ENCODE peak calls at places on chromosome 2, in eight cellular contexts. L, S, D, R, X, P, C and U are unnamed samples.

GRCh38 chr2:164711246-164712138 is 90.2 kb upstream of the GRB14 start:
- DNase-seq in X (no peak), D (no peak), P (no peak), C (no peak), L (no peak), R (no peak), S (no peak), U (no peak)

GRCh38 chr2:201191132-201191875 is 8.4 kb downstream of the CASP10 start:
- DNase-seq in S (no peak), D (no peak), P (no peak), R (no peak), X (peak), L (no peak), C (no peak), U (no peak)

GRCh38 chr2:17441055-17441771 is 77.0 kb downstream of the RAD51AP2 start:
- DNase-seq in L (no peak), C (no peak), P (no peak), S (no peak), D (no peak), X (no peak), R (no peak), U (no peak)

GRCh38 chr2:72952110-72952823 is 34.9 kb downstream of the EMX1 start:
- DNase-seq in S (no peak), D (no peak), C (no peak), L (no peak), X (no peak), P (peak), R (no peak), U (no peak)

GRCh38 chr2:136407113-136407951 is 289.4 kb upstream of the CXCR4 start:
- DNase-seq in X (no peak), C (no peak), D (no peak), R (no peak), S (no peak), P (no peak), L (no peak), U (no peak)

GRCh38 chr2:240846881-240847601 is 21.6 kb upstream of the AGXT start:
- DNase-seq in R (no peak), S (no peak), X (no peak), L (no peak), D (no peak), P (no peak), C (no peak), U (no peak)

GRCh38 chr2:235917506-235917905 is 250.7 kb downstream of the GBX2 start:
- DNase-seq in P (no peak), L (no peak), X (no peak), D (no peak), C (no peak), S (no peak), R (no peak), U (no peak)

GRCh38 chr2:85234879-85235278 is 92.9 kb downstream of the TGOLN2 start:
- DNase-seq in D (no peak), R (no peak), X (no peak), P (no peak), C (no peak), S (no peak), L (no peak), U (no peak)

GRCh38 chr2:120433816-120434290 is 87.9 kb downstream of the INHBB start:
- DNase-seq in D (no peak), S (no peak), C (no peak), X (no peak), P (no peak), L (no peak), R (no peak), U (no peak)

GRCh38 chr2:132731431-132731830 is 61.4 kb upstream of the LYPD1 start:
- DNase-seq in R (no peak), L (no peak), P (no peak), C (no peak), X (no peak), D (no peak), S (no peak), U (no peak)

GRCh38 chr2:196808281-196808680 is 874 bp downstream of the C2orf66 start:
- DNase-seq in P (no peak), L (no peak), S (no peak), D (no peak), R (no peak), C (no peak), X (peak), U (no peak)

GRCh38 chr2:43406643-43407042 is 180.2 kb upstream of the ZFP36L2 start:
- DNase-seq in C (no peak), S (no peak), D (no peak), L (no peak), P (no peak), X (no peak), R (no peak), U (no peak)

GRCh38 chr2:172288603-172289002 is 138.8 kb upstream of the ITGA6 start:
- DNase-seq in P (no peak), X (no peak), L (no peak), S (peak), R (no peak), C (no peak), D (no peak), U (no peak)

GRCh38 chr2:200625958-200626363 is 40.1 kb downstream of the AOX1 start:
- DNase-seq in P (peak), R (no peak), S (no peak), X (no peak), D (no peak), L (no peak), C (no peak), U (no peak)

GRCh38 chr2:9753665-9754531 is 89.4 kb upstream of the TAF1B start:
- DNase-seq in C (peak), P (peak), R (peak), L (peak), S (no peak), X (no peak), D (peak), U (no peak)

GRCh38 chr2:101704816-101705565 is 7.5 kb downstream of the MAP4K4 start:
- DNase-seq in C (no peak), L (no peak), D (no peak), R (no peak), S (no peak), P (no peak), X (no peak), U (no peak)

GRCh38 chr2:209473930-209474419 is 50.1 kb downstream of the MAP2 start:
- DNase-seq in D (no peak), S (no peak), C (no peak), R (no peak), P (no peak), X (peak), L (no peak), U (no peak)

GRCh38 chr2:199603748-199604291 is 146.1 kb upstream of the SATB2 start:
- DNase-seq in L (no peak), P (no peak), R (no peak), X (no peak), D (no peak), C (no peak), S (no peak), U (no peak)

GRCh38 chr2:224363281-224363680 is 38.6 kb downstream of the FAM124B start:
- DNase-seq in D (no peak), S (no peak), X (no peak), C (no peak), L (no peak), P (no peak), R (peak), U (no peak)

GRCh38 chr2:45541450-45541849 is 69.6 kb downstream of the SRBD1 start:
- DNase-seq in R (no peak), L (no peak), D (no peak), P (no peak), C (no peak), X (peak), S (no peak), U (no peak)

GRCh38 chr2:96815326-96816126 is 542 bp upstream of the CNNM3 start:
- DNase-seq in S (peak), L (peak), X (no peak), C (no peak), R (peak), D (no peak), P (no peak), U (peak)

GRCh38 chr2:139175510-139175909 is 395.3 kb upstream of the NXPH2 start:
- DNase-seq in R (no peak), C (no peak), X (no peak), D (no peak), L (no peak), S (no peak), P (no peak), U (no peak)

GRCh38 chr2:18701981-18702380 is 112.6 kb upstream of the NT5C1B start:
- DNase-seq in R (no peak), X (no peak), L (no peak), D (no peak), S (no peak), P (no peak), C (no peak), U (no peak)

GRCh38 chr2:222304737-222305509 is 6.1 kb upstream of the PAX3 start:
- DNase-seq in D (no peak), P (no peak), R (no peak), C (no peak), S (no peak), L (no peak), X (peak), U (no peak)

GRCh38 chr2:96142217-96143113 is 2.8 kb downstream of the DUSP2 start:
- DNase-seq in X (peak), R (peak), S (no peak), C (no peak), L (no peak), D (no peak), P (peak), U (no peak)

GRCh38 chr2:121647396-121647795 is 1.9 kb downstream of the CLASP1 start:
- DNase-seq in L (no peak), S (no peak), P (no peak), R (no peak), X (no peak), D (no peak), C (no peak), U (no peak)

GRCh38 chr2:39065616-39066015 is 55.2 kb downstream of the SOS1 start:
- DNase-seq in D (no peak), C (no peak), S (no peak), L (no peak), X (no peak), R (no peak), P (no peak), U (no peak)

GRCh38 chr2:96342085-96342484 is 6.5 kb downstream of the NCAPH start:
- DNase-seq in L (no peak), S (peak), X (no peak), P (no peak), C (peak), R (no peak), D (no peak), U (no peak)

GRCh38 chr2:84846041-84846663 is 34.7 kb downstream of the TRABD2A start:
- DNase-seq in X (no peak), C (no peak), L (no peak), S (no peak), D (no peak), R (no peak), P (no peak), U (no peak)

GRCh38 chr2:16064719-16065118 is 124.4 kb downstream of the MYCN start:
- DNase-seq in P (no peak), R (no peak), D (no peak), S (no peak), X (no peak), L (no peak), C (no peak), U (no peak)

GRCh38 chr2:174815524-174815923 is 51.3 kb upstream of the CHRNA1 start:
- DNase-seq in X (no peak), R (no peak), S (no peak), D (no peak), P (no peak), L (no peak), C (no peak), U (no peak)
- TF ChIP-seq POLR2A in X (no peak), R (no peak), S (no peak), D (no peak), P (no peak), L (no peak), C (no peak), U (no peak)

DNA sequence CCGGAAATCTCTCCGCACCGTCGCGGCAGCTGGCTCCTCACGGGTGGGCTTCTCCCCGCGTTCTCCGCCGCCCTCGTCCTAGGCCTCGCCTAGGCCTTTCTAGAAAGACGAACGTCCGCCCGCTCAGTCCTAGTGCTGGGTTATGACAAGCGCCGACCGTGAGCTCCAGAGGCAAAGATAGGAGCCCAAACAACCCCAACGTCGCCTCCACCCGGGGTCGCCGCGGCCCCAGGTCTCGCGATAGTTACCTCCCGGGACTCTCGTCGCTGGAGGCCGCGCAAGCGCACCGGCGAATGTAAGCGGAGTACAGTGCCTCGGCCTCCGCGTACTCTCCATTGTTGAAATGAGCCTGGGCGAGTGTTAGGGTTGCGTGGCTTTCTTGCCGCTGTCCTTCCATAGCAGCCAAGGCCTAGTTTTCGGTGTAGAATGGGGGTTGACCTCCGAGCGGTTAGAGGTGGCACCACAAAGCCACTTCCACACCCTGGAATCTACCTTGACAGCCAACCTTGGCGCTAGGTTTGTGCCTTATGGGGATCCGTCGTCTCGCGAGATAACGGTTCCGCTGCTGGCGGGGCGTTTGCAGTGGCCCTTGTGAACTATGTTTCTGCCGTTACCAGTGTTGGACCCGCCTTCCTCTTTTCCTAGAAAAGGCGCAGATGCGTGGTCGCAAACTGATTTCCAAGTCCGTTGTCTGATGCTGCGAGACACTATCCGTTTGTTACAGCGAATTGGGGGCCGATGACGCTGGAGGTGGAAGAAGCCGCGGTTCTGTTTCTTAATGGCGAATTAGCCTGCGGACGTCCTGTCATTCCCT is at the start of gene TTC32:
- DNase-seq in X (peak), P (peak), D (peak), C (peak), S (peak), R (peak), L (peak), U (peak)
- TF ChIP-seq POLR2A in X (peak), P (peak), D (peak), C (peak), S (peak), R (peak), L (peak), U (peak)

GRCh38 chr2:160582481-160583161 is 89.0 kb upstream of the RBMS1 start:
- DNase-seq in R (no peak), D (no peak), S (no peak), P (no peak), L (peak), C (peak), X (no peak), U (no peak)
- TF ChIP-seq POLR2A in R (no peak), D (no peak), S (no peak), P (no peak), L (no peak), C (no peak), X (no peak), U (no peak)

DNA sequence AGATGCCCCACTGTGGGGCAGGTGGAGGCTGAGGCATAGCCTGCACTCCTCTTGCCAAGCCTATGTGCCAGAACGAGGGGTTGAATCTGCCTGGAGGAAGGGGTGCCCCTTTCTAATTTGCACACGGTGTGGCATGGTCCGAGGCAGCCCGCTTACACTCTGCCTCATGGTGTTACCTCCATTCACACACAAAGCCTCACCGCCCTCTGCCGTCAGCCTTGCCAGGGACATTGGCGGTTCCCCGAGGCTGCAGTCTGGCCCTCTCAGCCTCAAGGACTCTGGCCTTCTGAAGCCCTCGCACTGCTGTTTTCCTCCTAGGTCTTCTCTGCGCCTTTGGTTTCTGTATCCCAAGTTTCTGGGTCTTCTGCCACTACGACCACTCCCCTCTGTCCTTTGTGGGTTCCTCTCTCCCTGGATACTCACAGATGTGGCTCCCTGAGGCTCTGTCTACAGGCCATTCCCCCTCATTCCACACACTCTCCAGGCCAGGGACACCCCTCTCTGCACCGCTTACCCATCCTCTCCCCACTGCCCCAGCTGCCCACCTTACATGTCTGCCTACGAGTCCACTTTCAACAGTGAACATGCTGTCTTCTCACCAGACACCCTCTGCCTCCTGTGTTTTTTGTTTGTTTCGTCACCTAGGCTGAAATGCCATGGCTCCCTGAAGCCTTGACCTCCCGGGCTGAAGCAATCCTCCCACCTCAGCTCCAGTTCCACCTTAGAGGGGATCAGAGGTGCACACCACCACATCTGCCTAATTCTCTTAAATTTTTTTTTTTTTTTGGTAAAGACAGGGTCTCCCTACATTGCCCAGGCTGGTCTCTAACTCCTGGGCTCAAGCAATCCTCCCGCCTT is 7.9 kb upstream of the ASPRV1 start:
- DNase-seq in P (no peak), R (no peak), S (no peak), D (no peak), L (no peak), X (no peak), C (no peak), U (no peak)
- TF ChIP-seq POLR2A in P (no peak), R (no peak), S (no peak), D (no peak), L (no peak), X (no peak), C (no peak), U (no peak)

GRCh38 chr2:60555794-60556161 is 2.3 kb upstream of the BCL11A start:
- DNase-seq in P (no peak), X (peak), D (no peak), L (no peak), S (no peak), R (no peak), C (no peak), U (no peak)

GRCh38 chr2:60556441-60556997 is 3.1 kb upstream of the BCL11A start:
- DNase-seq in C (no peak), L (no peak), X (peak), D (no peak), P (no peak), R (peak), S (no peak), U (no peak)

GRCh38 chr2:60554649-60555065 is 1.2 kb upstream of the BCL11A start:
- DNase-seq in P (peak), R (peak), D (peak), S (peak), C (no peak), X (no peak), L (no peak), U (no peak)

GRCh38 chr2:60553992-60554648 is 666 bp upstream of the BCL11A start:
- DNase-seq in L (peak), S (no peak), P (no peak), R (peak), X (peak), D (peak), C (peak), U (no peak)

GRCh38 chr2:60555066-60555793 is 1.8 kb upstream of the BCL11A start:
- DNase-seq in R (peak), L (peak), P (peak), D (peak), S (peak), X (peak), C (peak), U (no peak)
- TF ChIP-seq POLR2A in R (peak), L (peak), P (no peak), D (no peak), S (no peak), X (peak), C (peak), U (no peak)

DNA sequence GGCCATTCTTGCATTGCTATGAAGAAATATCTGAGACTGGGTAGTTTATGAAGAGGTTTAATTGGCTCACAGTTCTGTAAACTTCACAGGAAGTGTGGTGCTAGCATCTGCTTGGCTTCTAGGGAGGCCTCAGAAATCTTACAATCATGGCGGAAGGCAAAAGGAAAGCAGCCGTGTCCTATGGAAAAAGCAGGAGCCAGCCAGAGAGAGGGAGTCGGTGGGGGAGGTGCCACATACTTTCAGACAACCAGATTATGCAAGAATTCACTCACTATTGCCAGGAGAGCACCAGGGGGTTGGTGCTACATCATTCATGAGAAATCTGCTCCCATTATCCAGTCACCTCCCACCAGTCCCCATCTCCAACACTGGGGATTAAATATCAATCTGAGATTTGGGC is 64.1 kb downstream of the CPS1 start:
- DNase-seq in C (no peak), L (no peak), P (no peak), S (no peak), X (no peak), D (no peak), R (no peak), U (no peak)
- TF ChIP-seq POLR2A in C (no peak), L (no peak), P (no peak), S (no peak), X (no peak), D (no peak), R (no peak), U (no peak)

GRCh38 chr2:203021986-203022385 is 7.3 kb downstream of the NBEAL1 start:
- DNase-seq in X (no peak), S (no peak), L (no peak), D (no peak), P (no peak), R (no peak), C (no peak), U (no peak)

GRCh38 chr2:203014456-203015199 is at the start of gene NBEAL1:
- DNase-seq in L (peak), S (peak), P (peak), R (peak), C (peak), D (peak), X (peak), U (peak)

GRCh38 chr2:203018181-203018580 is 3.5 kb downstream of the NBEAL1 start:
- DNase-seq in P (no peak), L (no peak), X (peak), S (no peak), D (no peak), R (no peak), C (no peak), U (no peak)

GRCh38 chr2:203019142-203019541 is 4.5 kb downstream of the NBEAL1 start:
- DNase-seq in P (no peak), C (no peak), S (no peak), L (no peak), R (no peak), X (no peak), D (no peak), U (no peak)

DNA sequence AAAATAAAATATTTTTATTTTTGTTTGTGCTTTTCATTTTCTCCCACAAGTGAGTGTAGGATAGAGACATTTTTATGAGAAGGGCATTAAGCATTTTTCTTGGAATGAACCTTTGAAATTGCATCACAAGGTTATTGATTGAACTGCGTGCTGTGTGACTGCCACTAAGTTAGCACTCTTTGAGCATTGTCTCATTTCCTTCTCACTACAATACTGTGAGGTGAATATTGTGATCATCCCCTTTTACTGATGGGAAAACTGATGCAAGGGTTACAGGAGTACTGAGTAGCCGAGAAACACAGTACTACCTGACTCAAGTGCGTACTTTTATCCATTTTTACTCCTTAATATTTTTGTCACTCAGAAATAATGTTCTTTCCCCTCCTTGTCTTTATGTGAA is 2.0 kb downstream of the NBEAL1 start:
- DNase-seq in D (no peak), R (no peak), L (no peak), C (no peak), S (no peak), P (no peak), X (no peak), U (no peak)
- TF ChIP-seq POLR2A in D (no peak), R (no peak), L (no peak), C (no peak), S (no peak), P (no peak), X (no peak), U (no peak)